ENCODE peak calls at places on chromosomes 12 and 14, in six cellular contexts. One of them, this sample, is unnamed.

GRCh38 chr14:59507063-59507751 is 22.9 kb downstream of the JKAMP start:
- DNase-seq in lower leg skin: no peak
- DNase-seq in foreskin fibroblast: peak
- DNase-seq in cardiac muscle cell: peak
- DNase-seq in brain microvascular endothelial cell: peak
- DNase-seq in BJ: no peak
- DNase-seq in this sample: no peak

GRCh38 chr12:131102991-131103609 is 149.4 kb downstream of the ADGRD1 start:
- DNase-seq in brain microvascular endothelial cell: no peak
- DNase-seq in foreskin fibroblast: no peak
- DNase-seq in cardiac muscle cell: no peak
- DNase-seq in lower leg skin: no peak
- DNase-seq in BJ: no peak
- DNase-seq in this sample: no peak

GRCh38 chr12:104182144-104182543 is 33.4 kb upstream of the TXNRD1 start:
- DNase-seq in lower leg skin: peak
- DNase-seq in BJ: peak
- DNase-seq in foreskin fibroblast: peak
- DNase-seq in cardiac muscle cell: no peak
- DNase-seq in brain microvascular endothelial cell: peak
- DNase-seq in this sample: no peak

GRCh38 chr14:85501751-85502150 is 28.2 kb upstream of the FLRT2 start:
- DNase-seq in brain microvascular endothelial cell: no peak
- DNase-seq in cardiac muscle cell: no peak
- DNase-seq in foreskin fibroblast: no peak
- DNase-seq in BJ: no peak
- DNase-seq in lower leg skin: no peak
- DNase-seq in this sample: no peak

GRCh38 chr12:17383321-17383720 is 706.7 kb downstream of the RERGL start:
- DNase-seq in cardiac muscle cell: no peak
- DNase-seq in foreskin fibroblast: no peak
- DNase-seq in lower leg skin: no peak
- DNase-seq in brain microvascular endothelial cell: no peak
- DNase-seq in BJ: no peak
- DNase-seq in this sample: no peak

GRCh38 chr12:117042171-117042809 is 56.9 kb downstream of the TESC start:
- DNase-seq in brain microvascular endothelial cell: peak
- DNase-seq in lower leg skin: no peak
- DNase-seq in cardiac muscle cell: peak
- DNase-seq in foreskin fibroblast: peak
- DNase-seq in BJ: no peak
- DNase-seq in this sample: no peak

GRCh38 chr12:117125275-117125613 is 26.0 kb upstream of the TESC start:
- DNase-seq in brain microvascular endothelial cell: peak
- DNase-seq in foreskin fibroblast: peak
- DNase-seq in lower leg skin: no peak
- DNase-seq in BJ: no peak
- DNase-seq in cardiac muscle cell: no peak
- DNase-seq in this sample: no peak

GRCh38 chr14:77616133-77616453 is 344 bp downstream of the SPTLC2 start:
- DNase-seq in brain microvascular endothelial cell: no peak
- DNase-seq in lower leg skin: no peak
- DNase-seq in foreskin fibroblast: no peak
- DNase-seq in cardiac muscle cell: no peak
- DNase-seq in BJ: no peak
- DNase-seq in this sample: no peak

GRCh38 chr14:24774167-24774915 is 140.4 kb upstream of the GZMB start:
- DNase-seq in lower leg skin: no peak
- DNase-seq in brain microvascular endothelial cell: no peak
- DNase-seq in cardiac muscle cell: no peak
- DNase-seq in BJ: no peak
- DNase-seq in foreskin fibroblast: no peak
- DNase-seq in this sample: no peak

GRCh38 chr12:106897082-106897481 is 58.6 kb upstream of the TMEM263 start:
- DNase-seq in BJ: no peak
- DNase-seq in cardiac muscle cell: no peak
- DNase-seq in brain microvascular endothelial cell: no peak
- DNase-seq in lower leg skin: no peak
- DNase-seq in foreskin fibroblast: peak
- DNase-seq in this sample: no peak

GRCh38 chr14:89369656-89370055 is 47.4 kb downstream of the FOXN3 start:
- DNase-seq in foreskin fibroblast: no peak
- DNase-seq in cardiac muscle cell: no peak
- DNase-seq in lower leg skin: no peak
- DNase-seq in brain microvascular endothelial cell: no peak
- DNase-seq in BJ: no peak
- DNase-seq in this sample: no peak

GRCh38 chr12:4809449-4810218 is 89.4 kb downstream of the GALNT8 start:
- DNase-seq in brain microvascular endothelial cell: no peak
- DNase-seq in cardiac muscle cell: no peak
- DNase-seq in foreskin fibroblast: peak
- DNase-seq in lower leg skin: no peak
- DNase-seq in BJ: no peak
- DNase-seq in this sample: no peak

GRCh38 chr14:75492832-75493579 is 29.3 kb upstream of the BATF start:
- DNase-seq in BJ: no peak
- DNase-seq in cardiac muscle cell: no peak
- DNase-seq in brain microvascular endothelial cell: no peak
- DNase-seq in lower leg skin: no peak
- DNase-seq in foreskin fibroblast: peak
- DNase-seq in this sample: no peak

GRCh38 chr12:68733661-68734071 is 12.3 kb upstream of the SLC35E3 start:
- DNase-seq in lower leg skin: no peak
- DNase-seq in brain microvascular endothelial cell: peak
- DNase-seq in BJ: no peak
- DNase-seq in cardiac muscle cell: no peak
- DNase-seq in foreskin fibroblast: peak
- DNase-seq in this sample: no peak

GRCh38 chr12:13087766-13088165 is 15.7 kb downstream of the GSG1 start:
- DNase-seq in BJ: no peak
- DNase-seq in cardiac muscle cell: no peak
- DNase-seq in brain microvascular endothelial cell: no peak
- DNase-seq in lower leg skin: no peak
- DNase-seq in foreskin fibroblast: no peak
- DNase-seq in this sample: no peak

GRCh38 chr12:129145381-129145780 is 292.1 kb downstream of the GLT1D1 start:
- DNase-seq in brain microvascular endothelial cell: no peak
- DNase-seq in BJ: no peak
- DNase-seq in foreskin fibroblast: no peak
- DNase-seq in lower leg skin: no peak
- DNase-seq in cardiac muscle cell: no peak
- DNase-seq in this sample: no peak

GRCh38 chr12:121843236-121843982 is 15.2 kb downstream of the HPD start:
- DNase-seq in lower leg skin: no peak
- DNase-seq in foreskin fibroblast: no peak
- DNase-seq in brain microvascular endothelial cell: no peak
- DNase-seq in BJ: no peak
- DNase-seq in cardiac muscle cell: no peak
- DNase-seq in this sample: no peak

GRCh38 chr14:104296388-104297312 is 158.3 kb downstream of the KIF26A start:
- DNase-seq in foreskin fibroblast: no peak
- DNase-seq in cardiac muscle cell: no peak
- DNase-seq in brain microvascular endothelial cell: no peak
- DNase-seq in lower leg skin: no peak
- DNase-seq in BJ: no peak
- DNase-seq in this sample: no peak

GRCh38 chr12:62865860-62866407 is 69.0 kb downstream of the PPM1H start:
- DNase-seq in brain microvascular endothelial cell: peak
- DNase-seq in cardiac muscle cell: no peak
- DNase-seq in BJ: no peak
- DNase-seq in lower leg skin: no peak
- DNase-seq in foreskin fibroblast: peak
- DNase-seq in this sample: no peak

GRCh38 chr14:60646202-60646886 is 2.9 kb downstream of the SIX1 start:
- DNase-seq in lower leg skin: no peak
- DNase-seq in cardiac muscle cell: no peak
- DNase-seq in brain microvascular endothelial cell: no peak
- DNase-seq in foreskin fibroblast: peak
- DNase-seq in BJ: no peak
- DNase-seq in this sample: no peak
- H3K4me3 ChIP-seq in lower leg skin: no peak
- H3K4me3 ChIP-seq in cardiac muscle cell: no peak
- H3K4me3 ChIP-seq in brain microvascular endothelial cell: peak
- H3K4me3 ChIP-seq in foreskin fibroblast: peak
- H3K4me3 ChIP-seq in BJ: peak
- H3K4me3 ChIP-seq in this sample: no peak

GRCh38 chr14:103085106-103086091 is 1.4 kb downstream of the LBHD2 start:
- DNase-seq in lower leg skin: no peak
- DNase-seq in brain microvascular endothelial cell: no peak
- DNase-seq in BJ: no peak
- DNase-seq in cardiac muscle cell: no peak
- DNase-seq in foreskin fibroblast: no peak
- DNase-seq in this sample: no peak
- TF ChIP-seq CTCF in lower leg skin: no peak
- TF ChIP-seq CTCF in brain microvascular endothelial cell: peak
- TF ChIP-seq CTCF in BJ: peak
- TF ChIP-seq CTCF in cardiac muscle cell: peak
- TF ChIP-seq CTCF in foreskin fibroblast: peak
- TF ChIP-seq CTCF in this sample: no peak

GRCh38 chr12:52032431-52032796 is 18.8 kb upstream of the NR4A1 start:
- DNase-seq in cardiac muscle cell: no peak
- DNase-seq in brain microvascular endothelial cell: peak
- DNase-seq in BJ: no peak
- DNase-seq in foreskin fibroblast: peak
- DNase-seq in lower leg skin: peak
- DNase-seq in this sample: no peak
- H3K4me3 ChIP-seq in cardiac muscle cell: peak
- H3K4me3 ChIP-seq in brain microvascular endothelial cell: peak
- H3K4me3 ChIP-seq in BJ: peak
- H3K4me3 ChIP-seq in foreskin fibroblast: peak
- H3K4me3 ChIP-seq in lower leg skin: no peak
- H3K4me3 ChIP-seq in this sample: peak

GRCh38 chr12:49973361-49973830 is 649 bp downstream of the AQP6 start:
- DNase-seq in foreskin fibroblast: no peak
- DNase-seq in BJ: no peak
- DNase-seq in cardiac muscle cell: no peak
- DNase-seq in brain microvascular endothelial cell: no peak
- DNase-seq in lower leg skin: no peak
- DNase-seq in this sample: no peak

GRCh38 chr12:49975370-49975761 is 2.6 kb downstream of the AQP6 start:
- DNase-seq in cardiac muscle cell: peak
- DNase-seq in brain microvascular endothelial cell: no peak
- DNase-seq in foreskin fibroblast: no peak
- DNase-seq in lower leg skin: no peak
- DNase-seq in BJ: no peak
- DNase-seq in this sample: no peak

GRCh38 chr12:49974677-49975369 is 2.1 kb downstream of the AQP6 start:
- DNase-seq in BJ: no peak
- DNase-seq in lower leg skin: no peak
- DNase-seq in cardiac muscle cell: no peak
- DNase-seq in brain microvascular endothelial cell: no peak
- DNase-seq in foreskin fibroblast: no peak
- DNase-seq in this sample: no peak

GRCh38 chr12:49972641-49973360 is at the start of gene AQP6:
- DNase-seq in foreskin fibroblast: no peak
- DNase-seq in lower leg skin: no peak
- DNase-seq in brain microvascular endothelial cell: no peak
- DNase-seq in BJ: no peak
- DNase-seq in cardiac muscle cell: no peak
- DNase-seq in this sample: no peak

DNA sequence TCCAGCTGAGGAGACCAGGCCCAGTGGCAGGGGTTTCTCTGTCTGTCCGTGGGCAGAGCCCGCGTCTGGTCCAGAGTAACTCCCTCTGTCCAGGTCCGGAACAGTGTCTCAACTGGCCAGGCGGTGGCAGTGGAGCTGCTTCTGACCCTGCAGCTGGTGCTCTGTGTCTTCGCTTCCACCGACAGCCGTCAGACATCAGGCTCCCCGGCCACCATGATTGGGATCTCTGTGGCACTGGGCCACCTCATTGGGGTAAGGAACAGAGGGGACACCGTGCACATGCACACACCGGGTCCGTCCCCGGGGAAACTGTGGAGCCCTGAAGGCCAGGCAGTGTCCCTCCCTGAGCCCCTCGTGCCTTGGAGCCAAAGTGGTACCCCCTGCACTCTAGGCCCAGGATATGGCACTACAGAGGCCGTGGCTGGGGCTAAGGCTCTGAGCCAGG is 1.5 kb downstream of the AQP6 start:
- DNase-seq in foreskin fibroblast: peak
- DNase-seq in BJ: no peak
- DNase-seq in lower leg skin: no peak
- DNase-seq in cardiac muscle cell: peak
- DNase-seq in brain microvascular endothelial cell: peak
- DNase-seq in this sample: no peak
- TF ChIP-seq CTCF in foreskin fibroblast: peak
- TF ChIP-seq CTCF in BJ: peak
- TF ChIP-seq CTCF in lower leg skin: no peak
- TF ChIP-seq CTCF in cardiac muscle cell: peak
- TF ChIP-seq CTCF in brain microvascular endothelial cell: peak
- TF ChIP-seq CTCF in this sample: peak

GRCh38 chr12:113069751-113070116 is 13.2 kb downstream of the DTX1 start:
- DNase-seq in brain microvascular endothelial cell: no peak
- DNase-seq in cardiac muscle cell: no peak
- DNase-seq in lower leg skin: no peak
- DNase-seq in foreskin fibroblast: no peak
- DNase-seq in BJ: no peak
- DNase-seq in this sample: no peak

GRCh38 chr12:113069149-113069548 is 12.6 kb downstream of the DTX1 start:
- DNase-seq in brain microvascular endothelial cell: no peak
- DNase-seq in foreskin fibroblast: no peak
- DNase-seq in cardiac muscle cell: no peak
- DNase-seq in lower leg skin: no peak
- DNase-seq in BJ: no peak
- DNase-seq in this sample: no peak

GRCh38 chr12:113070117-113070906 is 13.8 kb downstream of the DTX1 start:
- DNase-seq in lower leg skin: no peak
- DNase-seq in brain microvascular endothelial cell: no peak
- DNase-seq in BJ: no peak
- DNase-seq in cardiac muscle cell: no peak
- DNase-seq in foreskin fibroblast: no peak
- DNase-seq in this sample: no peak

GRCh38 chr12:113066806-113067400 is 10.4 kb downstream of the DTX1 start:
- DNase-seq in brain microvascular endothelial cell: no peak
- DNase-seq in foreskin fibroblast: no peak
- DNase-seq in cardiac muscle cell: no peak
- DNase-seq in lower leg skin: no peak
- DNase-seq in BJ: no peak
- DNase-seq in this sample: no peak

DNA sequence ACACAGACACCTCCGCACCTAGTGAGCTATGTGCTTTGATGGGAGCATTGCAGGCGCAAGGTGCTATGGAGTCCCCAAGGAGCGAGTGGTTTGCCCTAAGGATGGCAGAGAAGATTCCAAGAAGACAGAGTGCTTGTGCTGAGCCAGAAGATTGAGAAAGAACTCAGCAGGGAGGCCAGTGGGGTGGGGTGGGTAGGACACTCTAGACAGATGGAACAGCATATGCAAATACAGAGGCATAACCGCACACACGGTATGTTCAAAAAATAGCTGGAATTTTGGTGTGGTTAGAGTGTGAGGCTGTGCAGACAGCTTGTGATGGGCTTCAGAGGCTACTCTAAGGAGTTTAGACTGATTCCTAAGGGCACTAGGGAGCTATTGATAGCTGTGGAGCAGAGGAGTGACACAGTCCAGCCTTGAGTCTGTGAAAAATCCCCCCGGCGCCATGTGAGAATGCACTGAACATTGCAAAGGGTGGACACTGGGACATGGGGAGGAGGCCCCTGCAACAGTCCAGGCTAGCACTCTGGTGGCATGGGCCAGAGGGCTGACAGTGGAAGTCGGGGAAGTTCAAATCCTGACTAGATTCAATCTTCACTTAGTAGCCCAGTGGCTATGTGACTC is 11.9 kb downstream of the DTX1 start:
- DNase-seq in foreskin fibroblast: no peak
- DNase-seq in cardiac muscle cell: no peak
- DNase-seq in lower leg skin: no peak
- DNase-seq in brain microvascular endothelial cell: no peak
- DNase-seq in BJ: no peak
- DNase-seq in this sample: no peak
- H3K4me3 ChIP-seq in foreskin fibroblast: no peak
- H3K4me3 ChIP-seq in cardiac muscle cell: no peak
- H3K4me3 ChIP-seq in lower leg skin: no peak
- H3K4me3 ChIP-seq in brain microvascular endothelial cell: no peak
- H3K4me3 ChIP-seq in BJ: no peak
- H3K4me3 ChIP-seq in this sample: no peak

This sample was measured in esophagus squamous epithelium.